ENCODE peak calls at places on chromosomes 4 and X, in six cellular contexts. One of them, this sample, is unnamed.

GRCh38 chr4:127249767-127250108 is 383.0 kb upstream of the INTU start:
- DNase-seq in H1: no peak
- DNase-seq in HepG2: no peak
- DNase-seq in transverse colon: no peak
- DNase-seq in sigmoid colon: no peak
- DNase-seq in K562: no peak
- DNase-seq in this sample: no peak

GRCh38 chr4:174037049-174037448 is 246.4 kb downstream of the FBXO8 start:
- DNase-seq in H1: no peak
- DNase-seq in HepG2: no peak
- DNase-seq in transverse colon: no peak
- DNase-seq in sigmoid colon: no peak
- DNase-seq in K562: no peak
- DNase-seq in this sample: no peak

GRCh38 chr4:128635939-128636551 is 173.5 kb upstream of the JADE1 start:
- DNase-seq in H1: no peak
- DNase-seq in HepG2: no peak
- DNase-seq in transverse colon: no peak
- DNase-seq in sigmoid colon: no peak
- DNase-seq in K562: no peak
- DNase-seq in this sample: no peak

GRCh38 chrX:1102786-1103185 is 109.7 kb downstream of the CRLF2 start:
- DNase-seq in H1: no peak
- DNase-seq in HepG2: no peak
- DNase-seq in transverse colon: no peak
- DNase-seq in sigmoid colon: no peak
- DNase-seq in K562: no peak
- DNase-seq in this sample: no peak

GRCh38 chr4:144615182-144615581 is 30.8 kb upstream of the HHIP start:
- DNase-seq in H1: no peak
- DNase-seq in HepG2: no peak
- DNase-seq in transverse colon: no peak
- DNase-seq in sigmoid colon: no peak
- DNase-seq in K562: no peak
- DNase-seq in this sample: no peak

GRCh38 chrX:151714367-151714766 is 1.5 kb upstream of the FATE1 start:
- DNase-seq in H1: no peak
- DNase-seq in HepG2: no peak
- DNase-seq in transverse colon: no peak
- DNase-seq in sigmoid colon: no peak
- DNase-seq in K562: no peak
- DNase-seq in this sample: no peak

GRCh38 chr4:74733760-74734159 is 60.6 kb downstream of the BTC start:
- DNase-seq in H1: no peak
- DNase-seq in HepG2: no peak
- DNase-seq in transverse colon: peak; percentile 20
- DNase-seq in sigmoid colon: no peak
- DNase-seq in K562: no peak
- DNase-seq in this sample: no peak

GRCh38 chrX:48940404-48940955 is 16.9 kb downstream of the OTUD5 start:
- DNase-seq in H1: no peak
- DNase-seq in HepG2: no peak
- DNase-seq in transverse colon: no peak
- DNase-seq in sigmoid colon: no peak
- DNase-seq in K562: peak; percentile 88
- DNase-seq in this sample: no peak

GRCh38 chr4:1204828-1205591 is 32.6 kb upstream of the SPON2 start:
- DNase-seq in H1: no peak
- DNase-seq in HepG2: peak; percentile 87
- DNase-seq in transverse colon: peak; percentile 92
- DNase-seq in sigmoid colon: peak; percentile 64
- DNase-seq in K562: no peak
- DNase-seq in this sample: peak; percentile 64

GRCh38 chr4:153777421-153777820 is 11.5 kb downstream of the SFRP2 start:
- DNase-seq in H1: no peak
- DNase-seq in HepG2: no peak
- DNase-seq in transverse colon: no peak
- DNase-seq in sigmoid colon: no peak
- DNase-seq in K562: no peak
- DNase-seq in this sample: no peak

GRCh38 chr4:184479516-184479950 is 5.2 kb upstream of the IRF2 start:
- DNase-seq in H1: no peak
- DNase-seq in HepG2: no peak
- DNase-seq in transverse colon: no peak
- DNase-seq in sigmoid colon: no peak
- DNase-seq in K562: no peak
- DNase-seq in this sample: no peak

GRCh38 chr4:80215449-80216052 is 18.2 kb downstream of the PRDM8 start:
- DNase-seq in H1: no peak
- DNase-seq in HepG2: peak; percentile 1
- DNase-seq in transverse colon: no peak
- DNase-seq in sigmoid colon: no peak
- DNase-seq in K562: peak; percentile 49
- DNase-seq in this sample: no peak

GRCh38 chrX:20452487-20452886 is 185.8 kb upstream of the RPS6KA3 start:
- DNase-seq in H1: no peak
- DNase-seq in HepG2: no peak
- DNase-seq in transverse colon: no peak
- DNase-seq in sigmoid colon: no peak
- DNase-seq in K562: no peak
- DNase-seq in this sample: no peak

GRCh38 chr4:153014460-153014859 is 78.3 kb downstream of the FHDC1 start:
- DNase-seq in H1: no peak
- DNase-seq in HepG2: no peak
- DNase-seq in transverse colon: no peak
- DNase-seq in sigmoid colon: no peak
- DNase-seq in K562: no peak
- DNase-seq in this sample: no peak

GRCh38 chrX:15050395-15050794 is 177.2 kb downstream of the MOSPD2 start:
- DNase-seq in H1: no peak
- DNase-seq in HepG2: no peak
- DNase-seq in transverse colon: no peak
- DNase-seq in sigmoid colon: no peak
- DNase-seq in K562: peak; percentile 3
- DNase-seq in this sample: no peak

GRCh38 chr4:52864816-52865215 is 2.7 kb downstream of the RASL11B start:
- DNase-seq in H1: no peak
- DNase-seq in HepG2: no peak
- DNase-seq in transverse colon: no peak
- DNase-seq in sigmoid colon: no peak
- DNase-seq in K562: no peak
- DNase-seq in this sample: peak; percentile 39

GRCh38 chr4:6742989-6743388 is 27.0 kb downstream of the BLOC1S4 start:
- DNase-seq in H1: no peak
- DNase-seq in HepG2: no peak
- DNase-seq in transverse colon: no peak
- DNase-seq in sigmoid colon: no peak
- DNase-seq in K562: no peak
- DNase-seq in this sample: no peak

GRCh38 chrX:149453911-149454820 is 50.9 kb downstream of the IDS start:
- DNase-seq in H1: no peak
- DNase-seq in HepG2: no peak
- DNase-seq in transverse colon: no peak
- DNase-seq in sigmoid colon: no peak
- DNase-seq in K562: no peak
- DNase-seq in this sample: no peak

GRCh38 chrX:41045960-41046567 is 39.2 kb upstream of the USP9X start:
- DNase-seq in H1: no peak
- DNase-seq in HepG2: no peak
- DNase-seq in transverse colon: peak; percentile 13
- DNase-seq in sigmoid colon: peak; percentile 73
- DNase-seq in K562: no peak
- DNase-seq in this sample: no peak

GRCh38 chr4:124631760-124632159 is 80.8 kb downstream of the ANKRD50 start:
- DNase-seq in H1: no peak
- DNase-seq in HepG2: no peak
- DNase-seq in transverse colon: peak; percentile 8
- DNase-seq in sigmoid colon: no peak
- DNase-seq in K562: peak; percentile 46
- DNase-seq in this sample: peak; percentile 57

GRCh38 chrX:153395613-153396319 is 5.4 kb downstream of the PNMA6E start:
- DNase-seq in H1: no peak
- DNase-seq in HepG2: no peak
- DNase-seq in transverse colon: no peak
- DNase-seq in sigmoid colon: no peak
- DNase-seq in K562: no peak
- DNase-seq in this sample: no peak

GRCh38 chr4:118270492-118270891 is 82.3 kb downstream of the PRSS12 start:
- DNase-seq in H1: no peak
- DNase-seq in HepG2: peak; percentile 41
- DNase-seq in transverse colon: no peak
- DNase-seq in sigmoid colon: no peak
- DNase-seq in K562: peak; percentile 18
- DNase-seq in this sample: no peak

GRCh38 chr4:88843067-88843723 is 145.6 kb upstream of the NAP1L5 start:
- DNase-seq in H1: no peak
- DNase-seq in HepG2: no peak
- DNase-seq in transverse colon: peak; percentile 27
- DNase-seq in sigmoid colon: no peak
- DNase-seq in K562: no peak
- DNase-seq in this sample: no peak

GRCh38 chr4:20572976-20573375 is 127.3 kb upstream of the PACRGL start:
- DNase-seq in H1: no peak
- DNase-seq in HepG2: no peak
- DNase-seq in transverse colon: no peak
- DNase-seq in sigmoid colon: no peak
- DNase-seq in K562: no peak
- DNase-seq in this sample: no peak

GRCh38 chr4:175530655-175531054 is 281.4 kb downstream of the GPM6A start:
- DNase-seq in H1: no peak
- DNase-seq in HepG2: no peak
- DNase-seq in transverse colon: no peak
- DNase-seq in sigmoid colon: no peak
- DNase-seq in K562: no peak
- DNase-seq in this sample: no peak

GRCh38 chr4:19327364-19327763 is 924.3 kb upstream of the SLIT2 start:
- DNase-seq in H1: no peak
- DNase-seq in HepG2: no peak
- DNase-seq in transverse colon: no peak
- DNase-seq in sigmoid colon: no peak
- DNase-seq in K562: no peak
- DNase-seq in this sample: no peak

GRCh38 chr4:146255463-146255862 is 41.1 kb downstream of the REELD1 start:
- DNase-seq in H1: no peak
- DNase-seq in HepG2: no peak
- DNase-seq in transverse colon: no peak
- DNase-seq in sigmoid colon: no peak
- DNase-seq in K562: no peak
- DNase-seq in this sample: no peak

GRCh38 chrX:45143455-45143854 is 57.2 kb downstream of the DIPK2B start:
- DNase-seq in H1: no peak
- DNase-seq in HepG2: peak; percentile 71
- DNase-seq in transverse colon: no peak
- DNase-seq in sigmoid colon: no peak
- DNase-seq in K562: no peak
- DNase-seq in this sample: no peak

GRCh38 chrX:18897611-18898010 is 86.3 kb downstream of the PHKA2 start:
- DNase-seq in H1: no peak
- DNase-seq in HepG2: no peak
- DNase-seq in transverse colon: no peak
- DNase-seq in sigmoid colon: no peak
- DNase-seq in K562: no peak
- DNase-seq in this sample: no peak

GRCh38 chr4:5894266-5894665 is 1.4 kb upstream of the CRMP1 start:
- DNase-seq in H1: no peak
- DNase-seq in HepG2: no peak
- DNase-seq in transverse colon: no peak
- DNase-seq in sigmoid colon: no peak
- DNase-seq in K562: no peak
- DNase-seq in this sample: no peak

GRCh38 chr4:85823295-85823694 is 348.3 kb downstream of the ARHGAP24 start:
- DNase-seq in H1: no peak
- DNase-seq in HepG2: no peak
- DNase-seq in transverse colon: no peak
- DNase-seq in sigmoid colon: no peak
- DNase-seq in K562: no peak
- DNase-seq in this sample: no peak

GRCh38 chr4:101711590-101712255 is 78.8 kb upstream of the BANK1 start:
- DNase-seq in H1: no peak
- DNase-seq in HepG2: no peak
- DNase-seq in transverse colon: no peak
- DNase-seq in sigmoid colon: no peak
- DNase-seq in K562: no peak
- DNase-seq in this sample: no peak
- TF ChIP-seq EP300 in H1: no peak
- TF ChIP-seq EP300 in HepG2: no peak
- TF ChIP-seq EP300 in transverse colon: no peak
- TF ChIP-seq EP300 in sigmoid colon: no peak
- TF ChIP-seq EP300 in K562: no peak
- TF ChIP-seq EP300 in this sample: no peak

GRCh38 chr4:76751612-76752343 is 146.2 kb downstream of the SOWAHB start:
- DNase-seq in H1: no peak
- DNase-seq in HepG2: no peak
- DNase-seq in transverse colon: no peak
- DNase-seq in sigmoid colon: no peak
- DNase-seq in K562: no peak
- DNase-seq in this sample: no peak

GRCh38 chr4:76750716-76751115 is 147.2 kb downstream of the SOWAHB start:
- DNase-seq in H1: no peak
- DNase-seq in HepG2: no peak
- DNase-seq in transverse colon: no peak
- DNase-seq in sigmoid colon: no peak
- DNase-seq in K562: no peak
- DNase-seq in this sample: no peak

GRCh38 chr4:76753814-76754213 is 144.1 kb downstream of the SOWAHB start:
- DNase-seq in H1: no peak
- DNase-seq in HepG2: no peak
- DNase-seq in transverse colon: no peak
- DNase-seq in sigmoid colon: no peak
- DNase-seq in K562: no peak
- DNase-seq in this sample: no peak

GRCh38 chr4:76754439-76754838 is 143.5 kb downstream of the SOWAHB start:
- DNase-seq in H1: no peak
- DNase-seq in HepG2: no peak
- DNase-seq in transverse colon: no peak
- DNase-seq in sigmoid colon: no peak
- DNase-seq in K562: no peak
- DNase-seq in this sample: no peak

GRCh38 chr4:76752911-76753494 is 144.9 kb downstream of the SOWAHB start:
- DNase-seq in H1: no peak
- DNase-seq in HepG2: no peak
- DNase-seq in transverse colon: no peak
- DNase-seq in sigmoid colon: no peak
- DNase-seq in K562: no peak
- DNase-seq in this sample: no peak
- TF ChIP-seq POLR2AphosphoS5 in H1: no peak
- TF ChIP-seq POLR2AphosphoS5 in HepG2: no peak
- TF ChIP-seq POLR2AphosphoS5 in transverse colon: peak; percentile 40
- TF ChIP-seq POLR2AphosphoS5 in sigmoid colon: no peak
- TF ChIP-seq POLR2AphosphoS5 in K562: no peak
- TF ChIP-seq POLR2AphosphoS5 in this sample: no peak

GRCh38 chr4:87081826-87082225 is 138.6 kb downstream of the KLHL8 start:
- DNase-seq in H1: no peak
- DNase-seq in HepG2: no peak
- DNase-seq in transverse colon: no peak
- DNase-seq in sigmoid colon: no peak
- DNase-seq in K562: no peak
- DNase-seq in this sample: no peak
- TF ChIP-seq EP300 in H1: no peak
- TF ChIP-seq EP300 in HepG2: no peak
- TF ChIP-seq EP300 in transverse colon: no peak
- TF ChIP-seq EP300 in sigmoid colon: no peak
- TF ChIP-seq EP300 in K562: no peak
- TF ChIP-seq EP300 in this sample: no peak

GRCh38 chr4:10104211-10104990 is 12.2 kb downstream of the WDR1 start:
- DNase-seq in H1: no peak
- DNase-seq in HepG2: no peak
- DNase-seq in transverse colon: no peak
- DNase-seq in sigmoid colon: no peak
- DNase-seq in K562: no peak
- DNase-seq in this sample: no peak
- TF ChIP-seq POLR2AphosphoS5 in H1: no peak
- TF ChIP-seq POLR2AphosphoS5 in HepG2: no peak
- TF ChIP-seq POLR2AphosphoS5 in transverse colon: no peak
- TF ChIP-seq POLR2AphosphoS5 in sigmoid colon: no peak
- TF ChIP-seq POLR2AphosphoS5 in K562: no peak
- TF ChIP-seq POLR2AphosphoS5 in this sample: no peak